ENCODE peak calls at places on chromosomes 6 and 20, in four cellular contexts. P is prostate gland, B is heart left ventricle, O is suprapubic skin. E is an unnamed sample. For H3K4me1, the result is how much of the 10 kb centered on the place peaks cover.

GRCh38 chr20:61220131-61220530 is 31.9 kb upstream of the CDH4 start:
- DNase-seq in P (no peak), B (no peak), O (no peak), E (no peak)

GRCh38 chr20:63574156-63574828 is at the start of gene HELZ2:
- DNase-seq in P (peak), B (peak), O (peak), E (peak)

GRCh38 chr6:49541936-49542335 is 8.5 kb upstream of the C6orf141 start:
- DNase-seq in P (no peak), B (no peak), O (no peak), E (no peak)

GRCh38 chr20:48381353-48382120 is 446.3 kb downstream of the PREX1 start:
- DNase-seq in P (no peak), B (no peak), O (no peak), E (no peak)

GRCh38 chr20:3239867-3240775 is 1.1 kb upstream of the SLC4A11 start:
- DNase-seq in P (no peak), B (no peak), O (no peak), E (no peak)

GRCh38 chr6:154805288-154805911 is 72.2 kb downstream of the SCAF8 start:
- DNase-seq in P (no peak), B (no peak), O (no peak), E (no peak)

GRCh38 chr6:108565091-108565766 is 4.5 kb downstream of the FOXO3 start:
- DNase-seq in P (no peak), B (no peak), O (no peak), E (no peak)

GRCh38 chr20:49579874-49580817 is 12.2 kb upstream of the PTGIS start:
- DNase-seq in P (no peak), B (no peak), O (peak), E (no peak)

GRCh38 chr6:45577836-45578504 is 200.2 kb upstream of the SUPT3H start:
- DNase-seq in P (no peak), B (no peak), O (no peak), E (no peak)

GRCh38 chr6:46276571-46277142 is 105.9 kb upstream of the ENPP5 start:
- DNase-seq in P (no peak), B (no peak), O (no peak), E (no peak)

GRCh38 chr20:14235355-14235754 is 102.1 kb downstream of the FLRT3 start:
- DNase-seq in P (no peak), B (no peak), O (no peak), E (no peak)

GRCh38 chr6:101876431-101876830 is 482.9 kb downstream of the GRIK2 start:
- DNase-seq in P (no peak), B (no peak), O (no peak), E (no peak)

GRCh38 chr6:145707397-145707796 is 27.9 kb downstream of the EPM2A start:
- DNase-seq in P (no peak), B (no peak), O (no peak), E (no peak)

DNA sequence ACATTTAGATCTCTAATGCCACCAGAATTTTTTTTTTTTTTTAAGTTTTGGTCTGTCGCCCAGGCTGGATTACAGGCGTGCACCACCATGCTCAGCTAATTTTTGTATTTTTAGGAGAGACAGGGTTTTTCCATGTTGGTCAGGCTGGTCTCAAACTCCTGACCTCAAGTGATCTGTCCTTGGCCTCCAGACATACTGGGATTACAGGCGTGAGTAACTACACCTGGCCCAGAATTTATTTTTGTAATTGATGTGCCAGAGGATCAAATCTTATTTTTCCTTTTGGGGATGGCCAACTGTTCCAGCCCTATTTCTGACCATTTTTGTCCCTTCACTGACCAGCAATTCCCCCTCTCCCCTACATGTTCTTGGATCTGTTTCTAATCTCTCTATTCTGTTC is 18.0 kb upstream of the MYMX start:
- DNase-seq in P (no peak), B (no peak), O (no peak), E (no peak)
- H3K27ac ChIP-seq in P (no peak), B (no peak), O (no peak), E (no peak)

DNA sequence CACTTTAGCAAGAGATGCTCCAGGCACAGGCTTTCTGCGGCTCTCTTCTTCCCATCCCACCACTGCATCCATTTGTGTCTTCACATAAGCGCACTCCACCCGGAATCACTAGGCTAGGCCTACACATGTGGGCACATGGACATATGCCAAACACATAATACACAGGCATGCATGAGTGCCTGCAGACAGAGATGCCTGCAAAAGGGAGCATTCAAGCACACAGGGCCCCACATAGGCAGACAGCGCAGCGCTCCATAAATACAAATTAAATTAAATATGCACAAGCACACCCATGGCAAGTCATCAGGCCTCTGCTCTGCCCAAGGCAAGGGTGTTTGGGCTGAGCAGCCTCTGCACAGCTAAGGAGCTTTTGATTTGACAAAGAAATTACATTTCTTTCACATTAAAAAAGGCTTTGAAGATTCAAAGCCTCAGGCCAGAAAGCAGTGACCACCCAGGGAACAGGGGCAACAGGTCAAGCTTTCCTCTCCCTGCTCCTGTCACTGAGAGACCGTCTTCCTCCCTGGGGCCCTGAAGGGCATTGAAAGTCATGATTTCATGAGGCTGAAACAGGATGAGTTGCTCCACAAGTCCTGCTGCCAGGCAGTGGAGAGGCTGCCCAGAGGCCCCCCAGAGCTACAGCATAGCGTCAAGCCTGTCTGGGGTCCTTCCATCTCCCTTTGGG is 134.2 kb upstream of the LRFN2 start:
- DNase-seq in P (no peak), B (no peak), O (no peak), E (no peak)
- H3K4me1 ChIP-seq in P (under half), B (under half), O (under half), E (under half)

DNA sequence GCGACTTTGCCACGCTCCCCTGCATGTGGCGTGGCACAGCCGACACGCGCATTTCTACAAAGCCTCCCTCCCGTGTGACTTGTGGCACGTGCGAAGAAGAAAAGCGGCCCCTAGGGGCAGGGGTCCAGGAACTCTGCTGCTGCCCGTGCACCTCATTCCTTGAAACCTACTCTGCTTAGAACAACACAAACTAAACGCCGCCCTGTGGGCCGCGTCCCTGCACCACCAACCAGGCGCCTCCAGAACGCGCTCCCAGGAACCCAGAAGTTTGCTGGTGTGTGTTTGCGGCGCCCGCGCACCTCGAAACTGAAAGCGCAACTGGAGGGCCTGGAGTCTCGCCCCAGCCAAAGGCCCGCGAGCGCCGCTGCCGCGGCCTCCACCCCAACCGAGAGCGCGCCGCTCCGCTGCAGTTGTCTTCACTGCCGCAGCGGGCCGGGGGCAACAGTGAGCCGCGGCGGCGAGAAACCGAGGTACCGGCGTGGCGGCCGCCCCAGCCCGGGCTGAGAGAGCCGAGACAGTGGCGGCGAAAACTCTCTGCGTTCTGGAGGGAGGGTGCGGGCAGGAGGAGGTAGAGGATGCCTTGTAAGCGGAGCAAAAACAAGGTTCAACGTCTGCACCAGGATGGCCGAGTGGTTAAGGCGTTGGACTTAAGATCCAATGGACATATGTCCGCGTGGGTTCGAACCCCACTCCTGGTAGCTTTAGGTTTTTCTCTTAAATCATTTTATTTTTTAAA is 65.8 kb downstream of the STX11 start:
- DNase-seq in P (peak), B (peak), O (peak), E (peak)
- TF ChIP-seq POLR2A in P (peak), B (peak), O (no peak), E (no peak)

GRCh38 chr20:11372831-11373230 is 544.9 kb upstream of the BTBD3 start:
- DNase-seq in P (no peak), B (no peak), O (no peak), E (no peak)
- H3K27ac ChIP-seq in P (no peak), B (no peak), O (no peak), E (no peak)

DNA sequence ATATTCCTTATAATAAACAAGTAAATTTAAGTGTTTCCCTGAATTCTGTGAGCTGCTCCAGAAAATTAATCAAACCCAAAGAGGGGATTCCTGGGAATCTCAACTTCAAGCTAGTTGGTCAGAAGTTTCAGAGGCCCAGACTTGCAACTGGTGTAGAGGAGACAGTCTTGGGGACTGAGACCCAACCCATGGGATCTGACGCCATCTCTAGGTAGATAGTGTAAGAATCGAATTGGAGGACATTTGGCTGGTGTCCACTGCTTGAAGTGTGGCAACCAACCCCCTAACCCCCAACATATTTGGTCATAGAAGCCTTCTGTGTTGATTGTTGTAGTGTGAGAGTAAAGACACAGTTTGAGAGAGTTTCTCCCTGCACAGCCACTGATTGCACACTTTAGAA is 103.5 kb upstream of the CARMIL1 start:
- DNase-seq in P (no peak), B (no peak), O (no peak), E (no peak)
- H3K4me1 ChIP-seq in P (under half), B (under half), O (half or more), E (under half)

GRCh38 chr20:57586370-57586793 is 25.5 kb downstream of the PCK1 start:
- DNase-seq in P (no peak), B (no peak), O (no peak), E (no peak)
- TF ChIP-seq POLR2A in P (no peak), B (no peak), O (no peak), E (no peak)

GRCh38 chr6:6661684-6662083 is 73.2 kb downstream of the LY86 start:
- DNase-seq in P (no peak), B (peak), O (no peak), E (peak)

GRCh38 chr6:6659600-6660327 is 71.2 kb downstream of the LY86 start:
- DNase-seq in P (no peak), B (no peak), O (no peak), E (peak)

GRCh38 chr6:6657820-6658217 is 69.3 kb downstream of the LY86 start:
- DNase-seq in P (no peak), B (no peak), O (no peak), E (peak)

GRCh38 chr6:6661191-6661590 is 72.7 kb downstream of the LY86 start:
- DNase-seq in P (no peak), B (no peak), O (no peak), E (no peak)

DNA sequence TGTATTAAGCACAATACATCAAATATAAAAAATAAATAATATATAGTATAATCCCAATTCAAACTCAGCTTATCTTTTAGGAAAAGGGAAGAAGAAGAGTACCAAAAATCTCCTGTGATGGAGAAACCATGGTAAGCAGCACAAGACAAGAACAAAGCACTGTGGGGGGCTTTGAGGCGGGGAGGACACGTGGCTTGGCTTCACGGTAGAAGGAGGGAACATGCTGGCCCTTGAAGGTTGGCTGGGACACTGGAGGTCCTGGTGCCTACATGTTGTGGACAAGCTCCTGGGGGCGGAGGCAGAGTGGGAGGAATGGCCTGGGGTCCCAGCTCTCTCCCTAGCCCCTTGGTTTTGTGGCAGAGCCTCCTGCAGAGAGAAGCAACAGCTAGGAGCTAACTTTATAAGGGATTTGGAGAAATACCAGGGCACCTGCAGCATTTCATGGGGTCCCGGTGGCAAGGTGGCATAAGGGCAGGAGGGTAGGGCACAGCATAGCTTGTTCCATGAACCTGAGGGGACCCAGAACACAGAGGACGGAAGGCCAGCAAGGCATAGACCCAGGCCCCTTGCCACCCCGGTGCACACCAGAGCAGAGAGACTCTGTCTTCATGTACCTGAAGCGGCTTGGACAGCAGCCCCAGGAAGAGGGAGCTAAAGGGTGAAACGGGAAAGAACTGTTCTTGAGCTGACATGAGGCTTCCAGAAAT is 72.0 kb downstream of the LY86 start:
- DNase-seq in P (no peak), B (no peak), O (no peak), E (no peak)
- H3K27ac ChIP-seq in P (no peak), B (no peak), O (no peak), E (no peak)

E was measured in testis.